ENCODE peak calls at places on chromosomes 3 and 15, in eight cellular contexts. S, Z, E, Y, K, Q, V and G are unnamed samples.

GRCh38 chr3:111819912-111820311 is 39.2 kb upstream of the PHLDB2 start:
- DNase-seq in Y (no peak), Q (no peak), K (no peak), E (no peak), S (no peak), V (no peak), Z (no peak), G (no peak)

GRCh38 chr15:73029003-73029527 is 23.2 kb upstream of the NEO1 start:
- DNase-seq in Z (no peak), Q (no peak), E (no peak), Y (no peak), S (no peak), K (no peak), V (no peak), G (no peak)

GRCh38 chr15:36414670-36415069 is 164.8 kb upstream of the CDIN1 start:
- DNase-seq in Z (no peak), K (no peak), E (no peak), Q (no peak), Y (no peak), S (no peak), V (no peak), G (peak)

GRCh38 chr15:48340111-48340510 is 8.9 kb downstream of the DUT start:
- DNase-seq in V (no peak), Q (no peak), E (no peak), S (no peak), Y (no peak), K (no peak), Z (no peak), G (no peak)

GRCh38 chr3:8472549-8472948 is 29.1 kb upstream of the LMCD1 start:
- DNase-seq in S (no peak), E (no peak), V (no peak), Q (no peak), Y (no peak), Z (no peak), K (peak), G (no peak)

GRCh38 chr3:107206141-107206540 is 171.1 kb upstream of the CCDC54 start:
- DNase-seq in K (no peak), E (peak), S (no peak), Q (no peak), V (no peak), Y (peak), Z (no peak), G (peak)

GRCh38 chr15:92005154-92005553 is 151.6 kb downstream of the SLCO3A1 start:
- DNase-seq in V (no peak), Q (no peak), Z (no peak), E (no peak), S (no peak), Y (no peak), K (no peak), G (no peak)

GRCh38 chr3:102265720-102266119 is 169.1 kb upstream of the ZPLD1 start:
- DNase-seq in E (no peak), Y (no peak), Z (no peak), V (no peak), Q (no peak), K (no peak), S (no peak), G (no peak)

GRCh38 chr3:112654979-112655378 is 14.0 kb upstream of the CCDC80 start:
- DNase-seq in K (no peak), V (no peak), Y (no peak), E (no peak), S (no peak), Q (no peak), Z (no peak), G (peak)

GRCh38 chr15:38699633-38700230 is 135.1 kb upstream of the RASGRP1 start:
- DNase-seq in K (peak), V (peak), E (peak), Q (peak), Y (peak), Z (peak), S (no peak), G (peak)

DNA sequence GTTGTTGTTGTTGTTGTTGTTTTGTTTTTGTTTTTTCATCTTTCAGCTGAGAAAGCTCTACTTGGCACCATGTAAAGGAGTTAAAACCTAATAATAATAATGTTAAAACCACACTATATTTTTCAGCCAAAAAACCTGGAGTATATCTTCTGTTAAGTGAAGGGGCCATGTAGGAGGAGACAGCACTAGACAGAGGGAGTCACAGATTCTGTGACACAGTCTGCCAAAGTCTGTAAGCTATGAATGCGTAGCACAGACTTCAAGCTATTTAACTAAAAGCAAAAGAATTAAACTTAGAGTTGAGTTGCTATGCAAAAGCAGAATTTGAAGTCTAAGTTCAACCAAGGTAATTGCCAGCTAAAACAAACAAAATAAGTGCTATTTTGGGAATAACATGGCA is 296.0 kb upstream of the COL8A1 start:
- DNase-seq in Z (no peak), V (no peak), E (no peak), Q (no peak), S (no peak), Y (no peak), K (no peak), G (no peak)
- TF ChIP-seq POLR2A in Z (no peak), V (no peak), E (no peak), Q (no peak), S (no peak), Y (no peak), K (no peak), G (no peak)

GRCh38 chr15:66929843-66930242 is 135.6 kb upstream of the SMAD3 start:
- DNase-seq in Q (no peak), S (no peak), K (no peak), V (no peak), Z (no peak), Y (no peak), E (no peak), G (no peak)

GRCh38 chr15:66932634-66933024 is 132.8 kb upstream of the SMAD3 start:
- DNase-seq in Y (no peak), V (no peak), K (no peak), E (no peak), Z (no peak), S (peak), Q (no peak), G (no peak)

GRCh38 chr15:66934315-66934930 is 131.0 kb upstream of the SMAD3 start:
- DNase-seq in S (peak), Z (no peak), V (no peak), Y (no peak), E (no peak), K (no peak), Q (no peak), G (no peak)

GRCh38 chr15:66935121-66935520 is 130.3 kb upstream of the SMAD3 start:
- DNase-seq in E (no peak), K (no peak), S (peak), Y (no peak), Q (no peak), V (no peak), Z (no peak), G (no peak)

GRCh38 chr15:66931768-66932633 is 133.4 kb upstream of the SMAD3 start:
- DNase-seq in Z (no peak), E (peak), S (peak), V (no peak), K (no peak), Y (peak), Q (peak), G (no peak)
- TF ChIP-seq POLR2A in Z (no peak), E (no peak), S (no peak), V (no peak), K (no peak), Y (no peak), Q (no peak), G (no peak)

GRCh38 chr15:93072440-93073394 is 16.3 kb downstream of the RGMA start:
- DNase-seq in K (peak), S (peak), E (peak), Z (no peak), V (peak), Y (peak), Q (no peak), G (no peak)
- TF ChIP-seq POLR2A in K (peak), S (no peak), E (no peak), Z (no peak), V (peak), Y (peak), Q (no peak), G (no peak)

GRCh38 chr3:52897130-52898109 is at the start of gene STIMATE:
- DNase-seq in Q (peak), Z (peak), K (peak), S (peak), V (peak), E (peak), Y (peak), G (peak)
- TF ChIP-seq POLR2A in Q (peak), Z (peak), K (no peak), S (no peak), V (peak), E (peak), Y (peak), G (peak)

DNA sequence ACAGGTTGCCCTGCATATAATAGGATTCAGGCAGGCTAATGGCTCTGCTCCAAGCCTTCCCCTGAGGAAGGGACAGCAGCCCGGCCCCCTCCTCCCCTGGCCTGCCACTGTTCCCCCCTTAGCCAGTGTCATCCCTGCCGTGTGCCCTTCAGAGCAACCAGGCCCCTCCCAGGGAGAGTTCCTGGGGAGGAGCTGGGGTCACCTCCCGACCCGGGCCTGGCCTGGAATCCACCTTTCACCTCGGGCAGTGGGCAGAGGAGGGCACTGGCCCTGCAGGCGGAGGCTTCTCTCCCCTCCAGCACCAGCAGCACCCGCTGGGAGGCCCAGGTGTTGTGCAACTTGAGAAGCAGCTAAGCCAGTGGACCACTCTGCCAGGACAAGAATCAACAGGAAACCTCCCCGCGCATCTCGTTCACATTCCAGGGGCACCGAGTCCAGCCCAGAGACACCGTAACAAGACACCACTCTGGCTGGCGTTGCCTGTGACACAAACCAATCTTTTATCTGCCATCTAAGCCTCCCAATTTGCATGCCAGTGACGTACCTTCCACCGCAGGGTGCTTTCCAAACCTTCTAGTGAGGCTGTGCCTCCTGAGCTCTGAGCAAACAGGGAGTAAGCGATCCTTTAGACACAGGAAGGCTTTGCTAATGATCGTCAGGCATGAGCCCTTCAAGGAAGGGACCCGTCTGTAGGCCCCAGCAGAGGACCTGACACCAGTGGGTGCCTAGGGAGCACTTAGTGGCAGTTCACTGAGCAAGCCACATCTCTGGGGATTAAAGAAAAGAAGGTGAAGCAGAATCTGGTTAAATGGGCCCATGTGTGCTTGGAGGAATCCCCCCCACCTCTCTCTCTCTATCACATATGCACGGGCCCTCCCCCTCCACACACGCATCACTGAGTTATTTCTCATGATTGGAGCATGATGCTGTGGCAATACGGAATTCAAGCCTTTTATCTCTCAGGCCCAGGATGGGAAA is 98.9 kb upstream of the TLE3 start:
- DNase-seq in S (peak), Q (peak), K (peak), Y (no peak), V (no peak), E (no peak), Z (peak), G (no peak)
- TF ChIP-seq POLR2A in S (no peak), Q (peak), K (no peak), Y (no peak), V (no peak), E (no peak), Z (peak), G (no peak)